ENCODE peak calls at places on chromosomes 11 and 22, in six cellular contexts. One of them, this sample, is unnamed. For H3K4me1, the result is how much of the 10 kb centered on the place peaks cover.

GRCh38 chr11:12540913-12541587 is 133.2 kb upstream of the TEAD1 start:
- DNase-seq in HCT116: no peak
- DNase-seq in IMR-90: peak
- DNase-seq in A549: peak
- DNase-seq in SK-N-SH: no peak
- DNase-seq in GM12878: no peak
- DNase-seq in this sample: no peak

GRCh38 chr11:103596323-103596722 is 440.1 kb upstream of the DDI1 start:
- DNase-seq in HCT116: no peak
- DNase-seq in IMR-90: no peak
- DNase-seq in A549: no peak
- DNase-seq in SK-N-SH: no peak
- DNase-seq in GM12878: no peak
- DNase-seq in this sample: no peak

GRCh38 chr11:122721201-122721963 is 65.9 kb downstream of the UBASH3B start:
- DNase-seq in HCT116: no peak
- DNase-seq in IMR-90: peak
- DNase-seq in A549: no peak
- DNase-seq in SK-N-SH: no peak
- DNase-seq in GM12878: no peak
- DNase-seq in this sample: no peak

GRCh38 chr11:107593941-107594340 is 3.0 kb downstream of the ELMOD1 start:
- DNase-seq in HCT116: no peak
- DNase-seq in IMR-90: no peak
- DNase-seq in A549: no peak
- DNase-seq in SK-N-SH: no peak
- DNase-seq in GM12878: no peak
- DNase-seq in this sample: no peak

GRCh38 chr11:133740928-133741327 is 104.4 kb downstream of the SPATA19 start:
- DNase-seq in HCT116: no peak
- DNase-seq in IMR-90: no peak
- DNase-seq in A549: no peak
- DNase-seq in SK-N-SH: no peak
- DNase-seq in GM12878: no peak
- DNase-seq in this sample: no peak

GRCh38 chr11:19873730-19874129 is 161.1 kb downstream of the NAV2 start:
- DNase-seq in HCT116: no peak
- DNase-seq in IMR-90: no peak
- DNase-seq in A549: no peak
- DNase-seq in SK-N-SH: no peak
- DNase-seq in GM12878: no peak
- DNase-seq in this sample: no peak

GRCh38 chr11:16611395-16612233 is 126.8 kb upstream of the C11orf58 start:
- DNase-seq in HCT116: no peak
- DNase-seq in IMR-90: no peak
- DNase-seq in A549: no peak
- DNase-seq in SK-N-SH: peak
- DNase-seq in GM12878: no peak
- DNase-seq in this sample: no peak

GRCh38 chr22:42714308-42714707 is 6.4 kb downstream of the A4GALT start:
- DNase-seq in HCT116: no peak
- DNase-seq in IMR-90: no peak
- DNase-seq in A549: no peak
- DNase-seq in SK-N-SH: no peak
- DNase-seq in GM12878: no peak
- DNase-seq in this sample: no peak

GRCh38 chr11:118462178-118462577 is 25.9 kb downstream of the KMT2A start:
- DNase-seq in HCT116: no peak
- DNase-seq in IMR-90: no peak
- DNase-seq in A549: no peak
- DNase-seq in SK-N-SH: no peak
- DNase-seq in GM12878: no peak
- DNase-seq in this sample: no peak

GRCh38 chr22:26406118-26406517 is 22.9 kb upstream of the ASPHD2 start:
- DNase-seq in HCT116: no peak
- DNase-seq in IMR-90: peak
- DNase-seq in A549: peak
- DNase-seq in SK-N-SH: no peak
- DNase-seq in GM12878: no peak
- DNase-seq in this sample: no peak

GRCh38 chr11:134126197-134126822 is 57.4 kb downstream of the JAM3 start:
- DNase-seq in HCT116: no peak
- DNase-seq in IMR-90: peak
- DNase-seq in A549: no peak
- DNase-seq in SK-N-SH: peak
- DNase-seq in GM12878: no peak
- DNase-seq in this sample: no peak

GRCh38 chr11:61163714-61164609 is 2.7 kb upstream of the VPS37C start:
- DNase-seq in HCT116: no peak
- DNase-seq in IMR-90: no peak
- DNase-seq in A549: no peak
- DNase-seq in SK-N-SH: no peak
- DNase-seq in GM12878: no peak
- DNase-seq in this sample: no peak

GRCh38 chr11:132244871-132245557 is 874.6 kb downstream of the NTM start:
- DNase-seq in HCT116: no peak
- DNase-seq in IMR-90: no peak
- DNase-seq in A549: no peak
- DNase-seq in SK-N-SH: no peak
- DNase-seq in GM12878: no peak
- DNase-seq in this sample: no peak

GRCh38 chr11:130902380-130902779 is 13.9 kb downstream of the SNX19 start:
- DNase-seq in HCT116: no peak
- DNase-seq in IMR-90: no peak
- DNase-seq in A549: no peak
- DNase-seq in SK-N-SH: no peak
- DNase-seq in GM12878: no peak
- DNase-seq in this sample: no peak
- TF ChIP-seq RAD21 in HCT116: no peak
- TF ChIP-seq RAD21 in IMR-90: no peak
- TF ChIP-seq RAD21 in A549: no peak
- TF ChIP-seq RAD21 in SK-N-SH: no peak
- TF ChIP-seq RAD21 in GM12878: no peak
- TF ChIP-seq RAD21 in this sample: no peak

GRCh38 chr22:23072911-23073491 is 2.7 kb downstream of the GNAZ start:
- DNase-seq in HCT116: no peak
- DNase-seq in IMR-90: no peak
- DNase-seq in A549: no peak
- DNase-seq in SK-N-SH: no peak
- DNase-seq in GM12878: no peak
- DNase-seq in this sample: no peak
- H3K4me1 ChIP-seq in HCT116: under half
- H3K4me1 ChIP-seq in IMR-90: under half
- H3K4me1 ChIP-seq in A549: under half
- H3K4me1 ChIP-seq in SK-N-SH: under half
- H3K4me1 ChIP-seq in GM12878: under half
- H3K4me1 ChIP-seq in this sample: half or more

GRCh38 chr11:46293066-46293465 is 15.6 kb downstream of the CREB3L1 start:
- DNase-seq in HCT116: no peak
- DNase-seq in IMR-90: no peak
- DNase-seq in A549: no peak
- DNase-seq in SK-N-SH: no peak
- DNase-seq in GM12878: no peak
- DNase-seq in this sample: no peak

GRCh38 chr11:46291441-46292143 is 14.1 kb downstream of the CREB3L1 start:
- DNase-seq in HCT116: no peak
- DNase-seq in IMR-90: peak
- DNase-seq in A549: no peak
- DNase-seq in SK-N-SH: no peak
- DNase-seq in GM12878: no peak
- DNase-seq in this sample: no peak

GRCh38 chr11:46290598-46291309 is 13.3 kb downstream of the CREB3L1 start:
- DNase-seq in HCT116: no peak
- DNase-seq in IMR-90: peak
- DNase-seq in A549: peak
- DNase-seq in SK-N-SH: peak
- DNase-seq in GM12878: no peak
- DNase-seq in this sample: no peak

GRCh38 chr11:46288451-46288850 is 11.0 kb downstream of the CREB3L1 start:
- DNase-seq in HCT116: no peak
- DNase-seq in IMR-90: no peak
- DNase-seq in A549: no peak
- DNase-seq in SK-N-SH: no peak
- DNase-seq in GM12878: no peak
- DNase-seq in this sample: no peak

DNA sequence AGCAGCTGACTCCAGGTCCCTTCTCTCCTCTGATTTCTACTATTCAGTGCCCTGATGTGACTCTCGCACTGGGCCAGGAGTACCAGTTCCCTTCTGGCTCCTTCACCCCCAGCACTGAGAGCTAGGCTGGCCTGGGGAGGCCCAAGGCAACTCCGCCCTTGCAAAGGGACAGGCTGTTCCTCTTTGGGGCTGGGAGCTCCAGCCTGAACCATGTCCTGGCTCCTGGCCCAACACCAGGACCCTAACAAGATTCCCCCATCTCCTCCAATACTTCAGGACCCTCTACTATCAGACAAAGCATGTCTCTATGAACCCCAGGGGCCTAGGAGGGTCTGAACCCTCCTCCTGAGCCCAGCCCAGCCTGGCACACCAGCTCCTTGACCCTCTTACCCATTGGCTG is 12.6 kb downstream of the CREB3L1 start:
- DNase-seq in HCT116: no peak
- DNase-seq in IMR-90: no peak
- DNase-seq in A549: no peak
- DNase-seq in SK-N-SH: no peak
- DNase-seq in GM12878: no peak
- DNase-seq in this sample: no peak
- TF ChIP-seq RAD21 in HCT116: no peak
- TF ChIP-seq RAD21 in IMR-90: no peak
- TF ChIP-seq RAD21 in A549: no peak
- TF ChIP-seq RAD21 in SK-N-SH: no peak
- TF ChIP-seq RAD21 in GM12878: no peak
- TF ChIP-seq RAD21 in this sample: no peak

GRCh38 chr22:35335936-35336781 is 36.5 kb downstream of the TOM1 start:
- DNase-seq in HCT116: no peak
- DNase-seq in IMR-90: no peak
- DNase-seq in A549: no peak
- DNase-seq in SK-N-SH: peak
- DNase-seq in GM12878: no peak
- DNase-seq in this sample: no peak
- H3K4me1 ChIP-seq in HCT116: under half
- H3K4me1 ChIP-seq in IMR-90: under half
- H3K4me1 ChIP-seq in A549: under half
- H3K4me1 ChIP-seq in SK-N-SH: under half
- H3K4me1 ChIP-seq in GM12878: under half
- H3K4me1 ChIP-seq in this sample: under half

This sample was measured in HepG2.